ENCODE peak calls at places on chromosome X, in five cellular contexts. One of them, this sample, is unnamed. For H3K4me1, the result is how much of the 10 kb centered on the place peaks cover.

GRCh38 chrX:48521353-48522243 is at the start of gene EBP:
- DNase-seq in neural progenitor cell: peak
- DNase-seq in heart right ventricle: peak
- DNase-seq in right atrium auricular region: peak
- DNase-seq in sigmoid colon: peak
- DNase-seq in this sample: peak

GRCh38 chrX:38095971-38096529 is 89.7 kb downstream of the SYTL5 start:
- DNase-seq in neural progenitor cell: no peak
- DNase-seq in heart right ventricle: no peak
- DNase-seq in right atrium auricular region: no peak
- DNase-seq in sigmoid colon: no peak
- DNase-seq in this sample: no peak

GRCh38 chrX:49286581-49286980 is 16.9 kb upstream of the GAGE10 start:
- DNase-seq in neural progenitor cell: no peak
- DNase-seq in heart right ventricle: no peak
- DNase-seq in right atrium auricular region: no peak
- DNase-seq in sigmoid colon: no peak
- DNase-seq in this sample: no peak

GRCh38 chrX:23952984-23953907 is 45.4 kb downstream of the CXorf58 start:
- DNase-seq in neural progenitor cell: peak
- DNase-seq in heart right ventricle: no peak
- DNase-seq in right atrium auricular region: no peak
- DNase-seq in sigmoid colon: no peak
- DNase-seq in this sample: peak

GRCh38 chrX:36357855-36358254 is 438.3 kb downstream of the CFAP47 start:
- DNase-seq in neural progenitor cell: no peak
- DNase-seq in heart right ventricle: no peak
- DNase-seq in right atrium auricular region: no peak
- DNase-seq in sigmoid colon: no peak
- DNase-seq in this sample: no peak

GRCh38 chrX:49155243-49155899 is 7.2 kb upstream of the MAGIX start:
- DNase-seq in neural progenitor cell: peak
- DNase-seq in heart right ventricle: peak
- DNase-seq in right atrium auricular region: no peak
- DNase-seq in sigmoid colon: peak
- DNase-seq in this sample: peak

GRCh38 chrX:5672099-5672498 is 556.6 kb downstream of the NLGN4X start:
- DNase-seq in neural progenitor cell: no peak
- DNase-seq in heart right ventricle: no peak
- DNase-seq in right atrium auricular region: no peak
- DNase-seq in sigmoid colon: no peak
- DNase-seq in this sample: no peak

GRCh38 chrX:102155806-102156179 is at the start of gene BEX5:
- DNase-seq in neural progenitor cell: peak
- DNase-seq in heart right ventricle: peak
- DNase-seq in right atrium auricular region: no peak
- DNase-seq in sigmoid colon: peak
- DNase-seq in this sample: peak

GRCh38 chrX:38917954-38918353 is 116.7 kb downstream of the MID1IP1 start:
- DNase-seq in neural progenitor cell: no peak
- DNase-seq in heart right ventricle: no peak
- DNase-seq in right atrium auricular region: no peak
- DNase-seq in sigmoid colon: no peak
- DNase-seq in this sample: no peak

GRCh38 chrX:17635231-17635630 is 102.1 kb upstream of the SCML1 start:
- DNase-seq in neural progenitor cell: peak
- DNase-seq in heart right ventricle: no peak
- DNase-seq in right atrium auricular region: no peak
- DNase-seq in sigmoid colon: no peak
- DNase-seq in this sample: peak

GRCh38 chrX:148499638-148500427 is 584 bp upstream of the AFF2 start:
- DNase-seq in neural progenitor cell: no peak
- DNase-seq in heart right ventricle: no peak
- DNase-seq in right atrium auricular region: no peak
- DNase-seq in sigmoid colon: no peak
- DNase-seq in this sample: peak

GRCh38 chrX:8284131-8284530 is 113.1 kb upstream of the VCX2 start:
- DNase-seq in neural progenitor cell: no peak
- DNase-seq in heart right ventricle: no peak
- DNase-seq in right atrium auricular region: no peak
- DNase-seq in sigmoid colon: no peak
- DNase-seq in this sample: no peak

GRCh38 chrX:7432901-7433300 is 284.9 kb upstream of the PUDP start:
- DNase-seq in neural progenitor cell: no peak
- DNase-seq in heart right ventricle: no peak
- DNase-seq in right atrium auricular region: no peak
- DNase-seq in sigmoid colon: no peak
- DNase-seq in this sample: no peak

GRCh38 chrX:68666580-68666979 is 19.1 kb downstream of the STARD8 start:
- DNase-seq in neural progenitor cell: no peak
- DNase-seq in heart right ventricle: no peak
- DNase-seq in right atrium auricular region: no peak
- DNase-seq in sigmoid colon: no peak
- DNase-seq in this sample: no peak

GRCh38 chrX:38277802-38278201 is 49.5 kb downstream of the RPGR start:
- DNase-seq in neural progenitor cell: no peak
- DNase-seq in heart right ventricle: no peak
- DNase-seq in right atrium auricular region: no peak
- DNase-seq in sigmoid colon: no peak
- DNase-seq in this sample: no peak

GRCh38 chrX:12225073-12225472 is 86.8 kb downstream of the FRMPD4 start:
- DNase-seq in neural progenitor cell: no peak
- DNase-seq in heart right ventricle: no peak
- DNase-seq in right atrium auricular region: no peak
- DNase-seq in sigmoid colon: no peak
- DNase-seq in this sample: no peak

GRCh38 chrX:108261541-108262218 is 170.1 kb downstream of the ATG4A start:
- DNase-seq in neural progenitor cell: no peak
- DNase-seq in heart right ventricle: no peak
- DNase-seq in right atrium auricular region: no peak
- DNase-seq in sigmoid colon: no peak
- DNase-seq in this sample: no peak

GRCh38 chrX:9595131-9595530 is 130.3 kb downstream of the TBL1X start:
- DNase-seq in neural progenitor cell: no peak
- DNase-seq in heart right ventricle: no peak
- DNase-seq in right atrium auricular region: no peak
- DNase-seq in sigmoid colon: no peak
- DNase-seq in this sample: peak

GRCh38 chrX:84469226-84469625 is 33.0 kb downstream of the HDX start:
- DNase-seq in neural progenitor cell: no peak
- DNase-seq in heart right ventricle: no peak
- DNase-seq in right atrium auricular region: no peak
- DNase-seq in sigmoid colon: no peak
- DNase-seq in this sample: no peak

GRCh38 chrX:31540313-31540712 is 468.5 kb upstream of the FTHL17 start:
- DNase-seq in neural progenitor cell: no peak
- DNase-seq in heart right ventricle: no peak
- DNase-seq in right atrium auricular region: no peak
- DNase-seq in sigmoid colon: no peak
- DNase-seq in this sample: no peak

GRCh38 chrX:74593593-74593992 is 20.8 kb downstream of the RLIM start:
- DNase-seq in neural progenitor cell: no peak
- DNase-seq in heart right ventricle: no peak
- DNase-seq in right atrium auricular region: no peak
- DNase-seq in sigmoid colon: no peak
- DNase-seq in this sample: no peak

GRCh38 chrX:45324941-45325340 is 124.3 kb upstream of the DIPK2B start:
- DNase-seq in neural progenitor cell: no peak
- DNase-seq in heart right ventricle: no peak
- DNase-seq in right atrium auricular region: no peak
- DNase-seq in sigmoid colon: no peak
- DNase-seq in this sample: no peak

GRCh38 chrX:9133426-9133825 is 99.5 kb upstream of the FAM9B start:
- DNase-seq in neural progenitor cell: no peak
- DNase-seq in heart right ventricle: no peak
- DNase-seq in right atrium auricular region: no peak
- DNase-seq in sigmoid colon: no peak
- DNase-seq in this sample: no peak

GRCh38 chrX:15848576-15848975 is 6.0 kb downstream of the AP1S2 start:
- DNase-seq in neural progenitor cell: no peak
- DNase-seq in heart right ventricle: no peak
- DNase-seq in right atrium auricular region: no peak
- DNase-seq in sigmoid colon: no peak
- DNase-seq in this sample: no peak

GRCh38 chrX:112313201-112313600 is 230.6 kb upstream of the TRPC5 start:
- DNase-seq in neural progenitor cell: no peak
- DNase-seq in heart right ventricle: no peak
- DNase-seq in right atrium auricular region: no peak
- DNase-seq in sigmoid colon: no peak
- DNase-seq in this sample: no peak

GRCh38 chrX:107716816-107717700 is 58.5 kb downstream of the TSC22D3 start:
- DNase-seq in neural progenitor cell: peak
- DNase-seq in heart right ventricle: peak
- DNase-seq in right atrium auricular region: peak
- DNase-seq in sigmoid colon: peak
- DNase-seq in this sample: peak

GRCh38 chrX:57156397-57157049 is 19.3 kb upstream of the SPIN2A start:
- DNase-seq in neural progenitor cell: peak
- DNase-seq in heart right ventricle: peak
- DNase-seq in right atrium auricular region: no peak
- DNase-seq in sigmoid colon: no peak
- DNase-seq in this sample: peak

GRCh38 chrX:53682885-53683555 is 3.5 kb downstream of the HUWE1 start:
- DNase-seq in neural progenitor cell: peak
- DNase-seq in heart right ventricle: peak
- DNase-seq in right atrium auricular region: no peak
- DNase-seq in sigmoid colon: peak
- DNase-seq in this sample: peak

GRCh38 chrX:19805054-19805690 is 82.2 kb downstream of the SH3KBP1 start:
- DNase-seq in neural progenitor cell: no peak
- DNase-seq in heart right ventricle: no peak
- DNase-seq in right atrium auricular region: no peak
- DNase-seq in sigmoid colon: no peak
- DNase-seq in this sample: no peak

GRCh38 chrX:85573801-85574200 is 194.3 kb upstream of the POF1B start:
- DNase-seq in neural progenitor cell: no peak
- DNase-seq in heart right ventricle: no peak
- DNase-seq in right atrium auricular region: no peak
- DNase-seq in sigmoid colon: no peak
- DNase-seq in this sample: no peak

GRCh38 chrX:45515262-45516215 is 314.9 kb upstream of the DIPK2B start:
- DNase-seq in neural progenitor cell: peak
- DNase-seq in heart right ventricle: peak
- DNase-seq in right atrium auricular region: peak
- DNase-seq in sigmoid colon: peak
- DNase-seq in this sample: peak

GRCh38 chrX:154015581-154016264 is 4.0 kb downstream of the IRAK1 start:
- DNase-seq in neural progenitor cell: no peak
- DNase-seq in heart right ventricle: no peak
- DNase-seq in right atrium auricular region: no peak
- DNase-seq in sigmoid colon: no peak
- DNase-seq in this sample: no peak

GRCh38 chrX:154013001-154013421 is 6.7 kb downstream of the IRAK1 start:
- DNase-seq in neural progenitor cell: no peak
- DNase-seq in heart right ventricle: no peak
- DNase-seq in right atrium auricular region: no peak
- DNase-seq in sigmoid colon: no peak
- DNase-seq in this sample: no peak

GRCh38 chrX:154016366-154017076 is 3.2 kb downstream of the IRAK1 start:
- DNase-seq in neural progenitor cell: no peak
- DNase-seq in heart right ventricle: no peak
- DNase-seq in right atrium auricular region: no peak
- DNase-seq in sigmoid colon: no peak
- DNase-seq in this sample: no peak

GRCh38 chrX:154013614-154014360 is 5.9 kb downstream of the IRAK1 start:
- DNase-seq in neural progenitor cell: peak
- DNase-seq in heart right ventricle: no peak
- DNase-seq in right atrium auricular region: no peak
- DNase-seq in sigmoid colon: no peak
- DNase-seq in this sample: peak

GRCh38 chrX:154014429-154015380 is 5.0 kb downstream of the IRAK1 start:
- DNase-seq in neural progenitor cell: no peak
- DNase-seq in heart right ventricle: no peak
- DNase-seq in right atrium auricular region: no peak
- DNase-seq in sigmoid colon: no peak
- DNase-seq in this sample: no peak
- H3K4me1 ChIP-seq in neural progenitor cell: under half
- H3K4me1 ChIP-seq in heart right ventricle: under half
- H3K4me1 ChIP-seq in right atrium auricular region: under half
- H3K4me1 ChIP-seq in sigmoid colon: under half
- H3K4me1 ChIP-seq in this sample: under half

GRCh38 chrX:119791437-119792231 is at the start of gene RPL39:
- DNase-seq in neural progenitor cell: peak
- DNase-seq in heart right ventricle: peak
- DNase-seq in right atrium auricular region: peak
- DNase-seq in sigmoid colon: peak
- DNase-seq in this sample: peak
- H3K4me1 ChIP-seq in neural progenitor cell: under half
- H3K4me1 ChIP-seq in heart right ventricle: under half
- H3K4me1 ChIP-seq in right atrium auricular region: under half
- H3K4me1 ChIP-seq in sigmoid colon: under half
- H3K4me1 ChIP-seq in this sample: under half

GRCh38 chrX:2699959-2700358 is 8.9 kb downstream of the CD99 start:
- DNase-seq in neural progenitor cell: no peak
- DNase-seq in heart right ventricle: no peak
- DNase-seq in right atrium auricular region: no peak
- DNase-seq in sigmoid colon: no peak
- DNase-seq in this sample: no peak
- H3K4me1 ChIP-seq in neural progenitor cell: under half
- H3K4me1 ChIP-seq in heart right ventricle: half or more
- H3K4me1 ChIP-seq in right atrium auricular region: half or more
- H3K4me1 ChIP-seq in sigmoid colon: half or more
- H3K4me1 ChIP-seq in this sample: under half

DNA sequence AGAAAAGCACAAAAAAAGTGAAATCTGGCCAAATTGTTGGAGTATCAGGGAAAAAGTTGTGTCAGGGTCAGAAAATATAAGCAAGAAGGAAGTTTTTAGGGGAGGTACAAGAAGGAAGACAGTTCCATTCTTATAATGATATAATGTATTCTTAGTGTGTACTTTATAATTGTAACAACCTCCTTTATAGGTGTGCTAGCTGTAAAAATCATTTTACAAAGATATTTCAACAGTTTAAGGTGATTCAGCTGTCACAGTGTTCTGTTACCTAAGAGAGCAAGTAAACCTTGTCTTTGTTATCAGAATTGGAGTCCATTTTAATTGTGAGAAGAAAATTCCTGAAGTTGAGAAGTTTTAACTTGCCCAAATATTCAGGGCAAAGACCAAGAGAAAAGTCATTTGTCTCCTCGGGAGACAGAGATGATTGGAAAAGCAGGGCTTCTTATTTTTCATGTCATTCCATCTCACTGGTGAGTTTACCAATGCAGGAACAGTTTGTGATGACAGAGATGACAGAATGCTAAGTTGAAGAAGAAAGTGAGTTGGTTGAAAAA is 14.7 kb downstream of the INTS6L start:
- DNase-seq in neural progenitor cell: no peak
- DNase-seq in heart right ventricle: no peak
- DNase-seq in right atrium auricular region: no peak
- DNase-seq in sigmoid colon: no peak
- DNase-seq in this sample: no peak
- H3K4me1 ChIP-seq in neural progenitor cell: under half
- H3K4me1 ChIP-seq in heart right ventricle: under half
- H3K4me1 ChIP-seq in right atrium auricular region: under half
- H3K4me1 ChIP-seq in sigmoid colon: under half
- H3K4me1 ChIP-seq in this sample: under half

This sample was measured in GM23338.